ENCODE peak calls at places on chromosomes 13 and 19, in four cellular contexts. One of them, this sample, is unnamed.

GRCh38 chr19:2363419-2363818 is 3.4 kb downstream of the TMPRSS9 start:
- DNase-seq in fibroblast of mammary gland: no peak
- DNase-seq in stimulated activated CD8-positive, alpha-beta memory T cell treated with anti-CD3 and anti-CD28 coated beads, Interleukin-4, amount 100 ng/mL, for 24 hours: no peak
- DNase-seq in mesendoderm: no peak
- DNase-seq in this sample: no peak

GRCh38 chr13:106610511-106610910 is 42.6 kb upstream of the ARGLU1 start:
- DNase-seq in fibroblast of mammary gland: peak
- DNase-seq in stimulated activated CD8-positive, alpha-beta memory T cell treated with anti-CD3 and anti-CD28 coated beads, Interleukin-4, amount 100 ng/mL, for 24 hours: no peak
- DNase-seq in mesendoderm: no peak
- DNase-seq in this sample: no peak

GRCh38 chr19:15642807-15643206 is 2.1 kb downstream of the CYP4F3 start:
- DNase-seq in fibroblast of mammary gland: no peak
- DNase-seq in stimulated activated CD8-positive, alpha-beta memory T cell treated with anti-CD3 and anti-CD28 coated beads, Interleukin-4, amount 100 ng/mL, for 24 hours: no peak
- DNase-seq in mesendoderm: no peak
- DNase-seq in this sample: no peak

GRCh38 chr19:44796701-44797115 is 12.2 kb upstream of the BCAM start:
- DNase-seq in fibroblast of mammary gland: no peak
- DNase-seq in stimulated activated CD8-positive, alpha-beta memory T cell treated with anti-CD3 and anti-CD28 coated beads, Interleukin-4, amount 100 ng/mL, for 24 hours: no peak
- DNase-seq in mesendoderm: peak
- DNase-seq in this sample: no peak

GRCh38 chr13:109773276-109773675 is 13.1 kb downstream of the IRS2 start:
- DNase-seq in fibroblast of mammary gland: peak
- DNase-seq in stimulated activated CD8-positive, alpha-beta memory T cell treated with anti-CD3 and anti-CD28 coated beads, Interleukin-4, amount 100 ng/mL, for 24 hours: no peak
- DNase-seq in mesendoderm: no peak
- DNase-seq in this sample: peak

GRCh38 chr13:113916330-113916815 is 52.5 kb upstream of the GAS6 start:
- DNase-seq in fibroblast of mammary gland: peak
- DNase-seq in stimulated activated CD8-positive, alpha-beta memory T cell treated with anti-CD3 and anti-CD28 coated beads, Interleukin-4, amount 100 ng/mL, for 24 hours: no peak
- DNase-seq in mesendoderm: no peak
- DNase-seq in this sample: no peak

GRCh38 chr19:1904385-1905070 is 671 bp upstream of the ADAT3 start:
- DNase-seq in fibroblast of mammary gland: no peak
- DNase-seq in stimulated activated CD8-positive, alpha-beta memory T cell treated with anti-CD3 and anti-CD28 coated beads, Interleukin-4, amount 100 ng/mL, for 24 hours: no peak
- DNase-seq in mesendoderm: peak
- DNase-seq in this sample: no peak

GRCh38 chr13:23876265-23876664 is 12.9 kb downstream of the MIPEP start:
- DNase-seq in fibroblast of mammary gland: no peak
- DNase-seq in stimulated activated CD8-positive, alpha-beta memory T cell treated with anti-CD3 and anti-CD28 coated beads, Interleukin-4, amount 100 ng/mL, for 24 hours: no peak
- DNase-seq in mesendoderm: peak
- DNase-seq in this sample: peak

GRCh38 chr19:46413262-46414031 is at the start of gene CCDC8:
- DNase-seq in fibroblast of mammary gland: peak
- DNase-seq in stimulated activated CD8-positive, alpha-beta memory T cell treated with anti-CD3 and anti-CD28 coated beads, Interleukin-4, amount 100 ng/mL, for 24 hours: no peak
- DNase-seq in mesendoderm: peak
- DNase-seq in this sample: peak

GRCh38 chr13:74134777-74135305 is 637 bp upstream of the KLF12 start:
- DNase-seq in fibroblast of mammary gland: no peak
- DNase-seq in stimulated activated CD8-positive, alpha-beta memory T cell treated with anti-CD3 and anti-CD28 coated beads, Interleukin-4, amount 100 ng/mL, for 24 hours: peak
- DNase-seq in mesendoderm: peak
- DNase-seq in this sample: peak

GRCh38 chr19:11324079-11324661 is 15.3 kb downstream of the RAB3D start:
- DNase-seq in fibroblast of mammary gland: peak
- DNase-seq in stimulated activated CD8-positive, alpha-beta memory T cell treated with anti-CD3 and anti-CD28 coated beads, Interleukin-4, amount 100 ng/mL, for 24 hours: peak
- DNase-seq in mesendoderm: no peak
- DNase-seq in this sample: peak

GRCh38 chr19:48391100-48392005 is at the start of gene KDELR1:
- DNase-seq in fibroblast of mammary gland: peak
- DNase-seq in stimulated activated CD8-positive, alpha-beta memory T cell treated with anti-CD3 and anti-CD28 coated beads, Interleukin-4, amount 100 ng/mL, for 24 hours: peak
- DNase-seq in mesendoderm: peak
- DNase-seq in this sample: peak

GRCh38 chr13:94656766-94657165 is 55.1 kb downstream of the GPR180 start:
- DNase-seq in fibroblast of mammary gland: peak
- DNase-seq in stimulated activated CD8-positive, alpha-beta memory T cell treated with anti-CD3 and anti-CD28 coated beads, Interleukin-4, amount 100 ng/mL, for 24 hours: no peak
- DNase-seq in mesendoderm: peak
- DNase-seq in this sample: peak

GRCh38 chr19:35347930-35348298 is 212 bp downstream of the FFAR1 start:
- DNase-seq in fibroblast of mammary gland: no peak
- DNase-seq in stimulated activated CD8-positive, alpha-beta memory T cell treated with anti-CD3 and anti-CD28 coated beads, Interleukin-4, amount 100 ng/mL, for 24 hours: no peak
- DNase-seq in mesendoderm: no peak
- DNase-seq in this sample: no peak

This sample was measured in ACHN.